ENCODE peak calls at places on chromosomes 16 and 17, in four cellular contexts. E is T-helper 17 cell, D is NCI-H1048, V is foreskin fibroblast. F is an unnamed sample.

GRCh38 chr16:88938933-88939813 is 37.8 kb downstream of the CBFA2T3 start:
- DNase-seq in D (no peak), V (no peak), E (no peak), F (no peak)

GRCh38 chr17:75828741-75829140 is 15.5 kb downstream of the UNC13D start:
- DNase-seq in V (no peak), E (no peak), D (no peak), F (no peak)

GRCh38 chr17:75776399-75777242 is 8.0 kb upstream of the UNK start:
- DNase-seq in V (no peak), E (no peak), D (no peak), F (no peak)

GRCh38 chr16:58339452-58339938 is 44.7 kb upstream of the PRSS54 start:
- DNase-seq in E (no peak), V (no peak), D (no peak), F (peak)

GRCh38 chr16:27436921-27437650 is 35.1 kb downstream of the IL21R start:
- DNase-seq in V (no peak), E (no peak), D (no peak), F (no peak)

GRCh38 chr17:80956321-80957190 is 35.1 kb upstream of the CHMP6 start:
- DNase-seq in V (no peak), E (no peak), D (no peak), F (no peak)

GRCh38 chr17:45430738-45431530 is 1.7 kb downstream of the ARHGAP27 start:
- DNase-seq in E (no peak), D (no peak), V (no peak), F (no peak)

GRCh38 chr17:75078097-75079022 is 9.4 kb upstream of the SLC16A5 start:
- DNase-seq in E (no peak), V (peak), D (no peak), F (peak)

GRCh38 chr17:7912927-7913524 is 3.1 kb downstream of the RNF227 start:
- DNase-seq in D (no peak), V (peak), E (no peak), F (peak)

GRCh38 chr16:64507240-64508024 is 614.4 kb downstream of the CDH11 start:
- DNase-seq in E (no peak), V (no peak), D (no peak), F (no peak)